ENCODE peak calls at places on chromosome 4, in seven cellular contexts. B is NCI-H1092 treated with DMSO at 0.1 percent for 48 hours, Y is GM06990, U is HTR-8/SVneo, M is activated T-cell treated with anti-CD3 and anti-CD28 coated beads for 1 hour, G is H7, J is amygdala. S is an unnamed sample.

GRCh38 chr4:85963231-85963630 is 396.6 kb downstream of the MAPK10 start:
- DNase-seq in U (no peak), M (no peak), J (no peak), Y (no peak), G (no peak), B (no peak), S (no peak)

GRCh38 chr4:56181140-56181950 is 205.9 kb downstream of the AASDH start:
- DNase-seq in J (no peak), M (no peak), B (no peak), Y (no peak), G (no peak), U (no peak), S (peak; percentile 3)

GRCh38 chr4:26197018-26197779 is 123.6 kb upstream of the RBPJ start:
- DNase-seq in B (no peak), M (peak; percentile 46), U (peak; percentile 86), Y (peak; percentile 58), G (no peak), J (no peak), S (peak; percentile 91)

GRCh38 chr4:101238706-101239105 is 108.6 kb downstream of the PPP3CA start:
- DNase-seq in G (no peak), Y (no peak), B (no peak), J (no peak), U (peak; percentile 1), M (no peak), S (no peak)

GRCh38 chr4:116389139-116389538 is 696.2 kb downstream of the TRAM1L1 start:
- DNase-seq in J (no peak), Y (no peak), G (no peak), B (no peak), U (no peak), M (no peak), S (no peak)

GRCh38 chr4:77525538-77525937 is 80.1 kb upstream of the CXCL13 start:
- DNase-seq in B (no peak), U (no peak), J (no peak), Y (no peak), M (no peak), G (no peak), S (no peak)

GRCh38 chr4:122234686-122235085 is 82.6 kb downstream of the BLTP1 start:
- DNase-seq in J (no peak), Y (no peak), G (no peak), B (no peak), M (no peak), U (no peak), S (no peak)

GRCh38 chr4:170990989-170991589 is 822.1 kb upstream of the GALNTL6 start:
- DNase-seq in G (peak; percentile 18), U (no peak), B (no peak), Y (no peak), M (no peak), J (no peak), S (no peak)

GRCh38 chr4:104064650-104065577 is 345.1 kb upstream of the TACR3 start:
- DNase-seq in G (peak; percentile 8), U (peak; percentile 0), M (no peak), Y (no peak), J (peak; percentile 66), B (peak; percentile 74), S (no peak)

S was measured in HFF-Myc.